ENCODE peak calls at places on chromosomes 4 and X, in seven cellular contexts. C is ovary, N is IMR-90, O is A549, X is tibial nerve, G is body of pancreas, V is HCT116. P is an unnamed sample.

GRCh38 chrX:21813612-21814368 is 25.6 kb upstream of the MBTPS2 start:
- DNase-seq in C (no peak), G (no peak), V (no peak), X (no peak), N (no peak), O (no peak), P (no peak)

GRCh38 chr4:127549521-127549920 is 83.2 kb upstream of the INTU start:
- DNase-seq in C (no peak), N (no peak), O (no peak), G (no peak), V (no peak), X (no peak), P (no peak)

GRCh38 chr4:177511611-177512010 is 69.4 kb upstream of the AGA start:
- DNase-seq in V (peak; percentile 27), O (no peak), C (no peak), N (no peak), G (no peak), X (no peak), P (no peak)

GRCh38 chr4:181569553-181569952 is 673.6 kb upstream of the TENM3 start:
- DNase-seq in V (peak; percentile 19), X (no peak), N (peak; percentile 65), C (no peak), G (no peak), O (peak; percentile 6), P (no peak)

GRCh38 chrX:9587551-9588096 is 122.8 kb downstream of the TBL1X start:
- DNase-seq in V (no peak), C (no peak), N (no peak), X (no peak), O (no peak), G (no peak), P (no peak)

GRCh38 chr4:155497306-155497705 is 120.5 kb upstream of the MAP9 start:
- DNase-seq in X (no peak), N (no peak), V (no peak), G (no peak), C (no peak), O (no peak), P (no peak)

GRCh38 chrX:118847676-118848075 is 24.1 kb downstream of the ZCCHC12 start:
- DNase-seq in V (peak; percentile 38), N (peak; percentile 42), X (peak; percentile 36), O (peak; percentile 51), C (no peak), G (no peak), P (no peak)

GRCh38 chrX:45400380-45400779 is 199.7 kb upstream of the DIPK2B start:
- DNase-seq in C (no peak), V (no peak), G (no peak), N (peak; percentile 40), O (no peak), X (no peak), P (no peak)

GRCh38 chrX:56978172-56978571 is 17.2 kb downstream of the SPIN3 start:
- DNase-seq in O (peak; percentile 18), V (peak; percentile 15), G (peak; percentile 12), N (peak; percentile 44), X (peak; percentile 26), C (no peak), P (peak; percentile 22)

GRCh38 chr4:7206385-7206784 is 14.0 kb downstream of the SORCS2 start:
- DNase-seq in N (peak; percentile 76), C (no peak), O (no peak), X (no peak), V (no peak), G (no peak), P (peak; percentile 72)

GRCh38 chr4:63717384-63717783 is 691.9 kb downstream of the TECRL start:
- DNase-seq in N (no peak), O (peak; percentile 0), X (no peak), V (no peak), C (no peak), G (no peak), P (no peak)

GRCh38 chr4:150581611-150582010 is 340 bp upstream of the MAB21L2 start:
- DNase-seq in V (no peak), G (no peak), C (no peak), O (no peak), N (peak; percentile 94), X (no peak), P (no peak)

GRCh38 chrX:47030339-47030738 is 47.9 kb upstream of the RGN start:
- DNase-seq in O (peak; percentile 46), C (no peak), V (peak; percentile 51), N (peak; percentile 68), G (no peak), X (peak; percentile 66), P (no peak)

GRCh38 chr4:650461-650860 is 23.6 kb downstream of the ATP5ME start:
- DNase-seq in G (no peak), V (no peak), N (no peak), C (no peak), O (no peak), X (no peak), P (no peak)

GRCh38 chrX:859329-859728 is 228.7 kb downstream of the SHOX start:
- DNase-seq in X (no peak), N (no peak), V (no peak), C (no peak), O (no peak), G (no peak), P (no peak)

GRCh38 chrX:24014388-24015018 is 12.5 kb downstream of the KLHL15 start:
- DNase-seq in C (no peak), V (no peak), O (no peak), N (peak; percentile 9), X (no peak), G (no peak), P (no peak)

GRCh38 chr4:211033-211511 is 86.8 kb downstream of the ZNF718 start:
- DNase-seq in V (no peak), X (no peak), C (no peak), N (no peak), O (no peak), G (no peak), P (no peak)

GRCh38 chrX:141341341-141341740 is 99.0 kb upstream of the SPANXC start:
- DNase-seq in N (peak; percentile 83), V (no peak), C (no peak), X (no peak), O (peak; percentile 13), G (no peak), P (no peak)

GRCh38 chrX:130118941-130119640 is 8.8 kb upstream of the ELF4 start:
- DNase-seq in O (no peak), G (no peak), X (no peak), V (no peak), C (peak; percentile 55), N (peak; percentile 72), P (no peak)

GRCh38 chrX:132821974-132822633 is 136.3 kb downstream of the HS6ST2 start:
- DNase-seq in O (no peak), G (no peak), V (no peak), N (no peak), X (no peak), C (no peak), P (no peak)

GRCh38 chr4:184267206-184267608 is 49.5 kb upstream of the ENPP6 start:
- DNase-seq in C (no peak), O (no peak), N (no peak), G (no peak), X (no peak), V (no peak), P (no peak)

DNA sequence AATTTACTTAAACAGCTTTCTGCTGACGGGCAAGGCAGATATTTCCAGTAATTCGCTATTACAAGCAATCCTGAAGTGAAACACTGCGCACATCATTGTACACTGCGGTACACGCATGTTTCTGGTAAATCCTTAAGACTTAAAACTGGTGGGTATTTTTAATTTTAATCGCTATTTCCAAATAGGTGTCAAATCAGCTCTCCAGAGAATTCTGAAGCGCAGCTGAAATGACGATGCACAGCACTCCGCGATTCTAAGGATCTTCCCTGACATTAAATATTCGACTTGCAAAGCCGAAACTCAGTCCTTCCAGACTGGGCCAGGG is 350 bp downstream of the TMEM128 start:
- DNase-seq in C (no peak), V (no peak), G (no peak), X (no peak), N (peak; percentile 18), O (no peak), P (no peak)
- TF ChIP-seq POLR2A in C (no peak), V (no peak), G (no peak), X (no peak), N (no peak), O (no peak), P (no peak)

GRCh38 chr4:112509243-112510190 is 6.5 kb downstream of the NEUROG2 start:
- DNase-seq in C (no peak), O (no peak), X (no peak), N (peak; percentile 20), V (no peak), G (no peak), P (no peak)

GRCh38 chr4:112510191-112510467 is 5.9 kb downstream of the NEUROG2 start:
- DNase-seq in V (no peak), O (no peak), X (no peak), C (no peak), N (no peak), G (no peak), P (no peak)

GRCh38 chr4:112514079-112514448 is 1.9 kb downstream of the NEUROG2 start:
- DNase-seq in V (no peak), C (no peak), G (no peak), O (no peak), N (no peak), X (no peak), P (no peak)

GRCh38 chr4:112510468-112511293 is 5.3 kb downstream of the NEUROG2 start:
- DNase-seq in O (no peak), G (no peak), N (no peak), V (no peak), C (no peak), X (no peak), P (no peak)

DNA sequence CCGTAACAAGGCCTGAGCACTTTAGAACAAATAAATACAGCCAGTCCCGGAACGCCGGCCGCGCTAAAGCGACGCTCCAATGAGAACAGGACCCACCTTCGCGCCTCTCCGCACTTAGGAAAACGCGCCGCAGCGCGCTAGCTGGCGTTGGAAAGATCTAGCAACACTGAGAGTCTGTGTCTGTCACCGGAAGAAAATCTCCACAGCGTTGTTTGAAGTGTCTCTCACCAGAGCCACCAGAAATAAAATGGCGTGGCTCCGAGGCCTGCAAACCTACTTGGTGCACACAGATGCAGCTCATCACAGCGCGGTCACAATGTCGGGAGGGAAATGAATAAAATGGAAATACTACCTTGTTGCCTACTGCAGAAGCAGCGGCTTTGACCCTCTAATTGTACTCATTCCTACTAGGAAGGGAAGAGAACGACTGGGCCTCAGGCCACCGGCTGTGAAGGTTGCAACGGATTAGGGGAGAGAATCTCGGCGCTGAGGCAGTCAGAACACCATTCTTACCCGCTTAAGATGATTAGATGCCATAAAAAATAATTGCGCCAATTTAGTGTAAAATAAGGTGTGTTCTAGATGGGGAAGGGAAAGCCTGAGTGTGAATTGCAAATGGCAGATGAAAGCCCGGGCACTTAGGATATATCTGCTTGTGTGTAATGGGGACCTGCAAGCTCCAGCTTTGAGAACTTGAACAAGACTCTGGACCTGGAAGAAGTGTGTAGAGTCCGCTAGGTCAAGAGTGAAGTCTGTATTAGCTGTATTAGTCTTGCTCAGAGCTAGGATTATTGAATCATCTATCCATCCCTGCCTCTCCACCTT is 4.5 kb downstream of the NEUROG2 start:
- DNase-seq in G (no peak), N (no peak), C (no peak), V (no peak), X (no peak), O (no peak), P (no peak)
- H3K4me1 ChIP-seq in G (peaks cover 47% of the 10 kb centered on the region), N (peaks cover 5% of the 10 kb centered on the region), C (peaks cover 18% of the 10 kb centered on the region), V (no peaks in the 10 kb centered on the region), X (peaks cover 37% of the 10 kb centered on the region), O (peaks cover 16% of the 10 kb centered on the region), P (no peaks in the 10 kb centered on the region)

GRCh38 chrX:107773906-107774435 is 1.6 kb downstream of the TSC22D3 start:
- DNase-seq in O (no peak), V (no peak), N (no peak), X (no peak), G (no peak), C (no peak), P (no peak)
- TF ChIP-seq POLR2A in O (no peak), V (no peak), N (no peak), X (no peak), G (peak; percentile 12), C (no peak), P (no peak)

GRCh38 chrX:135585153-135585552 is 64.7 kb downstream of the INTS6L start:
- DNase-seq in G (no peak), V (no peak), X (no peak), O (no peak), C (no peak), N (no peak), P (no peak)
- H3K4me1 ChIP-seq in G (no peaks in the 10 kb centered on the region), V (no peaks in the 10 kb centered on the region), X (no peaks in the 10 kb centered on the region), O (no peaks in the 10 kb centered on the region), C (no peaks in the 10 kb centered on the region), N (no peaks in the 10 kb centered on the region), P (no peaks in the 10 kb centered on the region)

P was measured in uterus.